ENCODE peak calls at places on chromosomes 5 and 9, in six cellular contexts. X is BE2C, U is body of pancreas, S is AG04449, B is heart right ventricle, P is thoracic aorta. A is an unnamed sample.

GRCh38 chr9:95132406-95133350 is 184.8 kb downstream of the FANCC start:
- DNase-seq in X (peak; percentile 90), U (no peak), S (no peak), B (no peak), P (no peak), A (no peak)

GRCh38 chr5:8329773-8330172 is 460.8 kb downstream of the MTRR start:
- DNase-seq in X (no peak), U (no peak), S (no peak), B (no peak), P (no peak), A (peak; percentile 11)

GRCh38 chr9:108356806-108357205 is 499.0 kb downstream of the ACTL7B start:
- DNase-seq in X (no peak), U (no peak), S (no peak), B (no peak), P (no peak), A (peak; percentile 11)

GRCh38 chr9:137989999-137990715 is 112.6 kb downstream of the CACNA1B start:
- DNase-seq in X (peak; percentile 33), U (no peak), S (no peak), B (no peak), P (no peak), A (no peak)

GRCh38 chr9:3150030-3150429 is 306.1 kb upstream of the PUM3 start:
- DNase-seq in X (no peak), U (no peak), S (no peak), B (no peak), P (no peak), A (no peak)

GRCh38 chr9:71106992-71107391 is 14.4 kb downstream of the TRPM3 start:
- DNase-seq in X (no peak), U (no peak), S (no peak), B (no peak), P (no peak), A (no peak)

GRCh38 chr5:79191457-79191856 is 44.5 kb upstream of the JMY start:
- DNase-seq in X (no peak), U (no peak), S (no peak), B (no peak), P (no peak), A (no peak)

GRCh38 chr5:53327811-53328331 is 152.6 kb upstream of the FST start:
- DNase-seq in X (no peak), U (no peak), S (no peak), B (no peak), P (no peak), A (no peak)

GRCh38 chr9:87606921-87607521 is 109.4 kb downstream of the DAPK1 start:
- DNase-seq in X (no peak), U (no peak), S (peak; percentile 37), B (no peak), P (no peak), A (peak; percentile 83)

GRCh38 chr9:38371495-38371894 is 21.0 kb upstream of the ALDH1B1 start:
- DNase-seq in X (peak; percentile 33), U (peak; percentile 57), S (no peak), B (no peak), P (no peak), A (peak; percentile 52)

GRCh38 chr9:88266416-88266815 is 121.8 kb upstream of the SPIN1 start:
- DNase-seq in X (no peak), U (no peak), S (no peak), B (no peak), P (no peak), A (no peak)

GRCh38 chr5:91018185-91018584 is 364.9 kb downstream of the ARRDC3 start:
- DNase-seq in X (no peak), U (no peak), S (no peak), B (no peak), P (no peak), A (peak; percentile 8)

GRCh38 chr5:60638300-60638699 is 61.7 kb downstream of the DEPDC1B start:
- DNase-seq in X (no peak), U (no peak), S (no peak), B (no peak), P (no peak), A (no peak)

GRCh38 chr5:98308960-98309359 is 464.5 kb upstream of the RGMB start:
- DNase-seq in X (no peak), U (no peak), S (no peak), B (no peak), P (no peak), A (no peak)

GRCh38 chr9:19946446-19947109 is 157.7 kb upstream of the SLC24A2 start:
- DNase-seq in X (no peak), U (no peak), S (no peak), B (no peak), P (no peak), A (peak; percentile 15)

GRCh38 chr5:103475629-103476240 is 86.9 kb downstream of the NUDT12 start:
- DNase-seq in X (no peak), U (no peak), S (no peak), B (no peak), P (no peak), A (peak; percentile 58)

GRCh38 chr9:26781906-26782305 is 110.7 kb downstream of the CAAP1 start:
- DNase-seq in X (no peak), U (no peak), S (no peak), B (no peak), P (no peak), A (no peak)

GRCh38 chr9:130766031-130766903 is 68.8 kb upstream of the ABL1 start:
- DNase-seq in X (no peak), U (no peak), S (no peak), B (no peak), P (no peak), A (peak; percentile 32)

GRCh38 chr9:127980056-127980705 is 608 bp downstream of the EEIG1 start:
- DNase-seq in X (peak; percentile 51), U (peak; percentile 72), S (no peak), B (peak; percentile 55), P (no peak), A (no peak)

GRCh38 chr9:130623466-130623865 is 40.9 kb upstream of the PRDM12 start:
- DNase-seq in X (no peak), U (no peak), S (no peak), B (no peak), P (no peak), A (no peak)

GRCh38 chr9:35370241-35370640 is 119.7 kb upstream of the RUSC2 start:
- DNase-seq in X (no peak), U (no peak), S (no peak), B (no peak), P (no peak), A (no peak)

GRCh38 chr5:156052697-156053455 is 274.1 kb upstream of the SGCD start:
- DNase-seq in X (no peak), U (no peak), S (no peak), B (no peak), P (no peak), A (no peak)

GRCh38 chr5:156051972-156052371 is 275.0 kb upstream of the SGCD start:
- DNase-seq in X (no peak), U (no peak), S (no peak), B (no peak), P (no peak), A (no peak)
- TF ChIP-seq CTCF in X (no peak), U (no peak), S (no peak), B (no peak), P (no peak), A (no peak)

GRCh38 chr9:129595323-129595741 is 25.6 kb downstream of the C9orf50 start:
- DNase-seq in X (no peak), U (no peak), S (no peak), B (no peak), P (no peak), A (peak; percentile 53)

GRCh38 chr9:129596541-129597328 is 24.2 kb downstream of the C9orf50 start:
- DNase-seq in X (no peak), U (no peak), S (no peak), B (peak; percentile 66), P (no peak), A (peak; percentile 69)

GRCh38 chr9:129591916-129592315 is 29.0 kb downstream of the C9orf50 start:
- DNase-seq in X (no peak), U (no peak), S (no peak), B (no peak), P (no peak), A (no peak)

GRCh38 chr9:129595903-129596540 is 24.9 kb downstream of the C9orf50 start:
- DNase-seq in X (no peak), U (no peak), S (no peak), B (no peak), P (no peak), A (no peak)

DNA sequence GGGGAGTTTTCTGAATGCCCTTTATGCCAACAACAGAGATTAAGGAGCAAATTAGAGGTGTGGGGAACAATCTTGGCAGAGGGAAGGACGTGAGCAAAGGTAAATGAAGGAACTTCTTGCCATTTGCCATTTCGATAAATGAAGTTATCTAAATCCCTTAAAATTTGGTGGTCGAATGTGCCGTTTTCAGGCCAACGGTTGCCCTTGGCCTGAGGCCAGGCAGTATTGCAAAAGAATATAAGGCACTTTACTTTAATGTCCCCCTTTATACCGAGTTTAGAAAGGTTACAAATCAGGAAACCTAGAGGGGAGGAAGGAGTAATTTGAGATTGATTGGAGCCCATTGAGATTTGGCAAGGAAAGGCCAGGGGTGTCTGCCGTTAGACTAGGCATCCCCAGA is 26.3 kb downstream of the C9orf50 start:
- DNase-seq in X (no peak), U (no peak), S (no peak), B (no peak), P (no peak), A (no peak)
- H3K4me3 ChIP-seq in X (no peak overlapping the region), U (no peak overlapping the region), S (no peak overlapping the region), B (no peak overlapping the region), P (no peak overlapping the region), A (no peak overlapping the region)

GRCh38 chr9:12696931-12697622 is 3.9 kb downstream of the TYRP1 start:
- DNase-seq in X (no peak), U (no peak), S (no peak), B (no peak), P (no peak), A (peak; percentile 64)

GRCh38 chr9:12697719-12698118 is 4.5 kb downstream of the TYRP1 start:
- DNase-seq in X (no peak), U (no peak), S (no peak), B (no peak), P (no peak), A (no peak)

GRCh38 chr9:12698293-12698692 is 5.1 kb downstream of the TYRP1 start:
- DNase-seq in X (no peak), U (no peak), S (no peak), B (no peak), P (no peak), A (peak; percentile 75)

GRCh38 chr9:12698986-12699385 is 5.8 kb downstream of the TYRP1 start:
- DNase-seq in X (no peak), U (no peak), S (no peak), B (no peak), P (no peak), A (no peak)

GRCh38 chr9:12699529-12699928 is 6.3 kb downstream of the TYRP1 start:
- DNase-seq in X (no peak), U (no peak), S (no peak), B (no peak), P (no peak), A (peak; percentile 21)
- TF ChIP-seq CTCF in X (peak; percentile 54), U (no peak), S (peak; percentile 37), B (no peak), P (no peak), A (peak; percentile 51)

DNA sequence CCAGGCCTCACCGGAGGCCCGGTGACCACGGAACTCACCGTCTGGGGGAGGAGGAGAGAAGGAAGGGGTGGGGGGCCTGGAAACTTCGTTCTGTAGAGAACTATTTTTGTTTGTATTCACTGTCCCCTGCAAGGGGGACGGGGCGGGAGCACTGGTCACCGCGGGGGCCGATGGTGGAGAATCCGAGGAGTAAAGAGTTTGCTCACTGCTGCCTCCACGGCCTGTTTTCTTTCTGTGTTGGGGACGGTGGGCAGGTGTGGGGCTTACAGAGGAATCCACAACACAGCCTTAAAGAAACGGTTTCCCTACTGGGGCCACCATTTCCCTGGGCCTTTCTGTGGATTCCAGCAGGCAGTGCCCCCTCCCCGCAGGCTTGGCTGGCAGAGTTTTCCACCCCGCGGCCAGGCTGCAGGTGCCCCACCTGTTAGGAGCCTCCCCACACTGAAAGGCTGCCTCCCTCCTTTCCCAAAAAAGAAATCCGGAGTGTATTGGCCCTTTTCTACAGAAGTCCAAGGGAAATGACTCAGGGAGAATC is 80.8 kb downstream of the NTNG2 start:
- DNase-seq in X (no peak), U (no peak), S (no peak), B (no peak), P (no peak), A (no peak)
- H3K4me3 ChIP-seq in X (peak overlapping the region; percentile 61), U (no peak overlapping the region), S (peak overlapping the region; percentile 61), B (peak overlapping the region; percentile 51), P (peak overlapping the region; percentile 84), A (peak overlapping the region; percentile 55)